ENCODE peak calls at places on chromosomes 3 and 15, in eight cellular contexts. P, F, K, H, O, D, Y and Q are unnamed samples.

GRCh38 chr3:4984511-4984864 is 5.3 kb downstream of the BHLHE40 start:
- DNase-seq in P (no peak), F (no peak), K (peak), H (no peak), O (no peak), D (no peak), Y (no peak), Q (no peak)

GRCh38 chr3:38222032-38222634 is 43.5 kb upstream of the SLC22A13 start:
- DNase-seq in P (no peak), F (no peak), K (no peak), H (no peak), O (no peak), D (no peak), Y (no peak), Q (no peak)

GRCh38 chr3:171419457-171419856 is 40.7 kb downstream of the TNIK start:
- DNase-seq in P (no peak), F (no peak), K (peak), H (no peak), O (no peak), D (no peak), Y (no peak), Q (no peak)

GRCh38 chr3:72448375-72448823 is 399.8 kb downstream of the SHQ1 start:
- DNase-seq in P (no peak), F (no peak), K (no peak), H (peak), O (peak), D (no peak), Y (no peak), Q (no peak)

GRCh38 chr3:177459397-177459796 is 262.1 kb upstream of the TBL1XR1 start:
- DNase-seq in P (peak), F (no peak), K (peak), H (no peak), O (no peak), D (no peak), Y (peak), Q (no peak)

GRCh38 chr15:66701422-66702034 is 508 bp upstream of the SMAD6 start:
- DNase-seq in P (no peak), F (peak), K (no peak), H (peak), O (no peak), D (no peak), Y (no peak), Q (peak)

GRCh38 chr15:83410532-83410931 is 36.6 kb upstream of the SH3GL3 start:
- DNase-seq in P (no peak), F (no peak), K (no peak), H (no peak), O (no peak), D (no peak), Y (no peak), Q (no peak)

GRCh38 chr15:75073197-75073596 is 49.8 kb downstream of the PPCDC start:
- DNase-seq in P (no peak), F (no peak), K (no peak), H (no peak), O (no peak), D (no peak), Y (no peak), Q (no peak)

GRCh38 chr3:114660124-114660523 is 366.3 kb downstream of the TIGIT start:
- DNase-seq in P (peak), F (no peak), K (peak), H (no peak), O (no peak), D (no peak), Y (peak), Q (no peak)

GRCh38 chr3:50189274-50189673 is 2.1 kb upstream of the GNAT1 start:
- DNase-seq in P (peak), F (peak), K (peak), H (peak), O (peak), D (no peak), Y (peak), Q (peak)

GRCh38 chr3:42246091-42246490 is 19.9 kb downstream of the CCK start:
- DNase-seq in P (no peak), F (no peak), K (no peak), H (no peak), O (no peak), D (no peak), Y (no peak), Q (no peak)

GRCh38 chr15:35698331-35698730 is 152.4 kb upstream of the DPH6 start:
- DNase-seq in P (no peak), F (no peak), K (no peak), H (no peak), O (no peak), D (no peak), Y (no peak), Q (no peak)

GRCh38 chr3:45021524-45021923 is 4.6 kb upstream of the CLEC3B start:
- DNase-seq in P (no peak), F (no peak), K (no peak), H (no peak), O (no peak), D (no peak), Y (no peak), Q (no peak)

GRCh38 chr3:141894524-141895176 is 18.2 kb downstream of the ATP1B3 start:
- DNase-seq in P (peak), F (no peak), K (peak), H (no peak), O (peak), D (no peak), Y (peak), Q (no peak)

GRCh38 chr3:43531835-43532234 is 90.0 kb downstream of the ANO10 start:
- DNase-seq in P (no peak), F (peak), K (peak), H (no peak), O (no peak), D (no peak), Y (peak), Q (no peak)

GRCh38 chr15:24944939-24945338 is 9.8 kb upstream of the SNRPN start:
- DNase-seq in P (no peak), F (no peak), K (no peak), H (no peak), O (no peak), D (no peak), Y (peak), Q (no peak)

GRCh38 chr15:86154705-86155104 is 75.0 kb downstream of the AGBL1 start:
- DNase-seq in P (no peak), F (no peak), K (no peak), H (no peak), O (no peak), D (no peak), Y (no peak), Q (no peak)

GRCh38 chr15:44193651-44194396 is 1.2 kb downstream of the FRMD5 start:
- DNase-seq in P (no peak), F (no peak), K (peak), H (no peak), O (no peak), D (no peak), Y (peak), Q (no peak)

GRCh38 chr3:136135039-136135802 is 60.9 kb downstream of the MSL2 start:
- DNase-seq in P (no peak), F (no peak), K (no peak), H (no peak), O (no peak), D (no peak), Y (no peak), Q (no peak)

GRCh38 chr3:84547207-84547606 is 411.6 kb upstream of the CADM2 start:
- DNase-seq in P (no peak), F (no peak), K (no peak), H (no peak), O (no peak), D (no peak), Y (no peak), Q (no peak)

GRCh38 chr15:46293550-46293949 is 658.7 kb downstream of the SQOR start:
- DNase-seq in P (no peak), F (no peak), K (no peak), H (no peak), O (no peak), D (no peak), Y (no peak), Q (no peak)

GRCh38 chr3:14317057-14317553 is 85.3 kb upstream of the SLC6A6 start:
- DNase-seq in P (no peak), F (no peak), K (no peak), H (no peak), O (peak), D (no peak), Y (peak), Q (no peak)

GRCh38 chr3:88986834-88987233 is 120.6 kb upstream of the EPHA3 start:
- DNase-seq in P (peak), F (no peak), K (peak), H (no peak), O (no peak), D (no peak), Y (peak), Q (no peak)

GRCh38 chr3:312170-312569 is 115.6 kb downstream of the CHL1 start:
- DNase-seq in P (no peak), F (no peak), K (no peak), H (no peak), O (no peak), D (no peak), Y (no peak), Q (no peak)

GRCh38 chr3:196198771-196199753 is 12.1 kb downstream of the ZDHHC19 start:
- DNase-seq in P (no peak), F (no peak), K (peak), H (no peak), O (no peak), D (no peak), Y (peak), Q (no peak)